ENCODE peak calls at places on chromosomes 12 and 14, in six cellular contexts. W is stimulated activated CD4-positive, alpha-beta T cell treated with anti-CD3 and anti-CD28 coated beads, Interleukin-15, amount 100 ng/mL, for 24 hours; P is GM12864; K is stimulated activated naive CD4-positive, alpha-beta T cell; T is amygdala; H is AG04450. G is an unnamed sample.

GRCh38 chr12:2268478-2269286 is 215.9 kb downstream of the CACNA1C start:
- DNase-seq in T (peak; percentile 18), H (no peak), P (no peak), W (no peak), K (no peak), G (peak; percentile 79)

GRCh38 chr14:103699261-103699661 is 16.0 kb downstream of the XRCC3 start:
- DNase-seq in P (no peak), H (no peak), T (no peak), K (no peak), W (no peak), G (no peak)

GRCh38 chr12:23049180-23049579 is 424.2 kb downstream of the ETNK1 start:
- DNase-seq in K (no peak), H (no peak), T (no peak), P (peak; percentile 2), W (no peak), G (no peak)

GRCh38 chr12:63313139-63313538 is 162.1 kb upstream of the AVPR1A start:
- DNase-seq in K (no peak), H (no peak), T (no peak), W (no peak), P (no peak), G (no peak)

GRCh38 chr12:78820946-78821345 is 43.6 kb upstream of the SYT1 start:
- DNase-seq in K (no peak), W (no peak), T (no peak), P (no peak), H (no peak), G (no peak)

GRCh38 chr12:112686373-112686772 is 105.2 kb upstream of the RPH3A start:
- DNase-seq in W (no peak), T (peak; percentile 3), P (no peak), H (no peak), K (no peak), G (no peak)

GRCh38 chr12:55966408-55967281 is at the start of gene CDK2:
- DNase-seq in T (peak; percentile 75), P (no peak), W (peak; percentile 97), K (peak; percentile 83), H (no peak), G (peak; percentile 97)

GRCh38 chr12:115922952-115923564 is 354.4 kb downstream of the MED13L start:
- DNase-seq in P (no peak), T (no peak), W (no peak), K (no peak), H (no peak), G (no peak)

GRCh38 chr14:56490379-56490778 is 89.2 kb upstream of the TMEM260 start:
- DNase-seq in K (no peak), W (no peak), P (no peak), T (no peak), H (no peak), G (no peak)

GRCh38 chr14:104676694-104677505 is 12.5 kb upstream of the INF2 start:
- DNase-seq in H (no peak), W (peak; percentile 86), T (no peak), P (no peak), K (no peak), G (no peak)

GRCh38 chr12:49909826-49910225 is 6.1 kb upstream of the FAIM2 start:
- DNase-seq in W (peak; percentile 19), H (no peak), K (no peak), P (no peak), T (no peak), G (peak; percentile 78)

GRCh38 chr12:98741229-98741614 is 96.1 kb downstream of the APAF1 start:
- DNase-seq in H (no peak), K (no peak), P (no peak), W (peak; percentile 58), T (no peak), G (no peak)

GRCh38 chr12:103279444-103279843 is 216.3 kb downstream of the C12orf42 start:
- DNase-seq in P (peak; percentile 58), K (no peak), T (no peak), W (no peak), H (no peak), G (no peak)

GRCh38 chr12:75476076-75476475 is 4.5 kb upstream of the GLIPR1 start:
- DNase-seq in W (peak; percentile 64), K (no peak), T (no peak), P (no peak), H (no peak), G (no peak)

GRCh38 chr12:53174881-53175491 is 5.5 kb upstream of the ZNF740 start:
- DNase-seq in K (no peak), T (no peak), H (no peak), P (no peak), W (no peak), G (no peak)